ENCODE peak calls at places on chromosomes 16 and 17, in six cellular contexts. L, A, D, H, V and X are unnamed samples.

GRCh38 chr17:45228985-45229517 is 7.4 kb downstream of the FMNL1 start:
- DNase-seq in L (peak; percentile 65), A (peak; percentile 97), D (peak; percentile 61), H (peak; percentile 84), V (no peak), X (no peak)

GRCh38 chr17:921161-921560 is 58.4 kb downstream of the NXN start:
- DNase-seq in L (no peak), A (peak; percentile 60), D (no peak), H (no peak), V (no peak), X (no peak)

GRCh38 chr17:72334205-72334604 is 213.4 kb downstream of the SOX9 start:
- DNase-seq in L (no peak), A (no peak), D (no peak), H (no peak), V (no peak), X (no peak)

GRCh38 chr16:28293589-28293935 is 1.2 kb downstream of the SBK1 start:
- DNase-seq in L (no peak), A (no peak), D (no peak), H (no peak), V (no peak), X (no peak)

GRCh38 chr16:70638814-70639792 is 7.3 kb upstream of the IL34 start:
- DNase-seq in L (no peak), A (no peak), D (no peak), H (no peak), V (no peak), X (no peak)

GRCh38 chr17:633641-634091 is 81.0 kb downstream of the VPS53 start:
- DNase-seq in L (no peak), A (peak; percentile 65), D (no peak), H (peak; percentile 48), V (no peak), X (no peak)

GRCh38 chr16:56841233-56841632 is 23.8 kb upstream of the SLC12A3 start:
- DNase-seq in L (no peak), A (peak; percentile 35), D (no peak), H (no peak), V (no peak), X (no peak)

GRCh38 chr16:2196981-2197511 is 641 bp upstream of the CASKIN1 start:
- DNase-seq in L (no peak), A (no peak), D (no peak), H (no peak), V (no peak), X (no peak)

GRCh38 chr17:4635823-4636375 is 5.6 kb downstream of the ALOX15 start:
- DNase-seq in L (peak; percentile 81), A (no peak), D (no peak), H (no peak), V (no peak), X (no peak)

GRCh38 chr16:77744136-77744535 is 21.8 kb downstream of the NUDT7 start:
- DNase-seq in L (no peak), A (no peak), D (no peak), H (no peak), V (no peak), X (no peak)

GRCh38 chr16:88599092-88599733 is 29.0 kb downstream of the ZC3H18 start:
- DNase-seq in L (peak; percentile 4), A (no peak), D (no peak), H (peak; percentile 82), V (no peak), X (no peak)

GRCh38 chr16:67240506-67240905 is 6.8 kb downstream of the FHOD1 start:
- DNase-seq in L (no peak), A (no peak), D (no peak), H (peak; percentile 20), V (no peak), X (no peak)

GRCh38 chr17:38779965-38780752 is 19.2 kb downstream of the PIP4K2B start:
- DNase-seq in L (no peak), A (no peak), D (no peak), H (no peak), V (no peak), X (no peak)

GRCh38 chr17:69175812-69176517 is 34.3 kb upstream of the ABCA6 start:
- DNase-seq in L (no peak), A (peak; percentile 92), D (no peak), H (no peak), V (no peak), X (peak; percentile 90)

GRCh38 chr16:89383095-89384003 is 107.0 kb downstream of the ANKRD11 start:
- DNase-seq in L (peak; percentile 39), A (peak; percentile 45), D (no peak), H (no peak), V (peak; percentile 21), X (no peak)

GRCh38 chr16:57994778-57995177 is 5.7 kb downstream of the ZNF319 start:
- DNase-seq in L (peak; percentile 4), A (peak; percentile 66), D (no peak), H (peak; percentile 59), V (no peak), X (no peak)

GRCh38 chr16:2253293-2253692 is 1.9 kb upstream of the ECI1 start:
- DNase-seq in L (no peak), A (no peak), D (no peak), H (no peak), V (no peak), X (no peak)

GRCh38 chr16:88805340-88805715 is 1.7 kb downstream of the CDT1 start:
- DNase-seq in L (no peak), A (no peak), D (no peak), H (no peak), V (no peak), X (no peak)

GRCh38 chr16:12259258-12259657 is 282.7 kb downstream of the SNX29 start:
- DNase-seq in L (no peak), A (no peak), D (no peak), H (no peak), V (no peak), X (no peak)

GRCh38 chr16:30760577-30761426 is 1.1 kb downstream of the CFAP119 start:
- DNase-seq in L (no peak), A (no peak), D (no peak), H (no peak), V (no peak), X (no peak)

GRCh38 chr17:2867441-2868424 is 71.5 kb downstream of the RAP1GAP2 start:
- DNase-seq in L (no peak), A (peak; percentile 75), D (peak; percentile 15), H (no peak), V (no peak), X (no peak)

GRCh38 chr17:79617740-79618382 is 7.0 kb upstream of the RBFOX3 start:
- DNase-seq in L (no peak), A (no peak), D (no peak), H (no peak), V (no peak), X (no peak)

GRCh38 chr17:80696456-80696855 is 151.8 kb downstream of the RPTOR start:
- DNase-seq in L (no peak), A (no peak), D (no peak), H (no peak), V (no peak), X (no peak)

GRCh38 chr17:76204277-76204676 is 36.0 kb downstream of the RNF157 start:
- DNase-seq in L (no peak), A (peak; percentile 68), D (no peak), H (no peak), V (no peak), X (no peak)

GRCh38 chr17:68613739-68614298 is 12.7 kb upstream of the FAM20A start:
- DNase-seq in L (peak; percentile 58), A (peak; percentile 30), D (no peak), H (peak; percentile 31), V (no peak), X (peak; percentile 1)

GRCh38 chr17:48241131-48241591 is 133.6 kb downstream of the SNX11 start:
- DNase-seq in L (no peak), A (peak; percentile 83), D (no peak), H (peak; percentile 24), V (no peak), X (peak; percentile 72)

GRCh38 chr17:76492989-76493501 is 8.2 kb downstream of the RHBDF2 start:
- DNase-seq in L (peak; percentile 79), A (peak; percentile 77), D (no peak), H (peak; percentile 78), V (no peak), X (peak; percentile 57)

GRCh38 chr16:9053006-9053601 is 38.3 kb upstream of the HAPSTR1 start:
- DNase-seq in L (no peak), A (peak; percentile 79), D (no peak), H (peak; percentile 33), V (peak; percentile 55), X (peak; percentile 50)

GRCh38 chr16:49951568-49952195 is 73.3 kb upstream of the CNEP1R1 start:
- DNase-seq in L (no peak), A (no peak), D (no peak), H (no peak), V (no peak), X (no peak)

GRCh38 chr17:47847341-47848197 is 3.4 kb downstream of the SP6 start:
- DNase-seq in L (no peak), A (no peak), D (no peak), H (no peak), V (peak; percentile 35), X (no peak)

GRCh38 chr16:28182183-28182582 is 29.6 kb downstream of the XPO6 start:
- DNase-seq in L (no peak), A (no peak), D (no peak), H (no peak), V (no peak), X (no peak)

GRCh38 chr16:19851476-19851875 is 33.2 kb downstream of the GPRC5B start:
- DNase-seq in L (no peak), A (no peak), D (no peak), H (no peak), V (no peak), X (no peak)

GRCh38 chr17:38434178-38434665 is 6.0 kb downstream of the ARHGAP23 start:
- DNase-seq in L (no peak), A (no peak), D (no peak), H (no peak), V (no peak), X (no peak)

GRCh38 chr17:69342896-69343644 is 16.1 kb upstream of the ABCA5 start:
- DNase-seq in L (no peak), A (no peak), D (no peak), H (no peak), V (no peak), X (no peak)

GRCh38 chr16:5302372-5303114 is 204.9 kb upstream of the EEF2KMT start:
- DNase-seq in L (no peak), A (no peak), D (no peak), H (no peak), V (no peak), X (no peak)

GRCh38 chr17:16272111-16272510 is 55.1 kb downstream of the PIGL start:
- DNase-seq in L (no peak), A (no peak), D (no peak), H (no peak), V (no peak), X (no peak)

GRCh38 chr16:74035816-74036215 is 260.8 kb upstream of the PSMD7 start:
- DNase-seq in L (no peak), A (peak; percentile 3), D (no peak), H (no peak), V (no peak), X (no peak)